ENCODE peak calls at places on chromosomes 7 and 10, in seven cellular contexts. One of them, this sample, is unnamed.

GRCh38 chr10:5095687-5096086 is 1.5 kb downstream of the AKR1C3 start:
- DNase-seq in NCI-H748 treated with DMSO at 0.1 percent for 48 hours: no peak
- DNase-seq in amniotic stem cell: no peak
- DNase-seq in GM13976: no peak
- DNase-seq in tibial artery: no peak
- DNase-seq in mesenteric fat pad: no peak
- DNase-seq in NCI-H1105 treated with DMSO at 0.1 percent for 48 hours: no peak
- DNase-seq in this sample: no peak

GRCh38 chr7:26091933-26092332 is 60.1 kb upstream of the NFE2L3 start:
- DNase-seq in NCI-H1105 treated with DMSO at 0.1 percent for 48 hours: no peak
- DNase-seq in GM13976: no peak
- DNase-seq in tibial artery: no peak
- DNase-seq in NCI-H748 treated with DMSO at 0.1 percent for 48 hours: no peak
- DNase-seq in amniotic stem cell: no peak
- DNase-seq in mesenteric fat pad: no peak
- DNase-seq in this sample: no peak

GRCh38 chr7:134770676-134771075 is 8.8 kb upstream of the CALD1 start:
- DNase-seq in NCI-H748 treated with DMSO at 0.1 percent for 48 hours: no peak
- DNase-seq in tibial artery: no peak
- DNase-seq in amniotic stem cell: no peak
- DNase-seq in GM13976: no peak
- DNase-seq in NCI-H1105 treated with DMSO at 0.1 percent for 48 hours: no peak
- DNase-seq in mesenteric fat pad: no peak
- DNase-seq in this sample: no peak

GRCh38 chr10:14163374-14164125 is 167.2 kb downstream of the FRMD4A start:
- DNase-seq in amniotic stem cell: no peak
- DNase-seq in mesenteric fat pad: no peak
- DNase-seq in tibial artery: no peak
- DNase-seq in GM13976: no peak
- DNase-seq in NCI-H1105 treated with DMSO at 0.1 percent for 48 hours: peak
- DNase-seq in NCI-H748 treated with DMSO at 0.1 percent for 48 hours: no peak
- DNase-seq in this sample: no peak

GRCh38 chr7:27180431-27181175 is 4.4 kb downstream of the HOXA11 start:
- DNase-seq in amniotic stem cell: no peak
- DNase-seq in mesenteric fat pad: peak
- DNase-seq in NCI-H748 treated with DMSO at 0.1 percent for 48 hours: no peak
- DNase-seq in GM13976: no peak
- DNase-seq in tibial artery: peak
- DNase-seq in NCI-H1105 treated with DMSO at 0.1 percent for 48 hours: no peak
- DNase-seq in this sample: no peak

GRCh38 chr10:14415676-14416307 is 85.1 kb upstream of the FRMD4A start:
- DNase-seq in NCI-H1105 treated with DMSO at 0.1 percent for 48 hours: no peak
- DNase-seq in tibial artery: no peak
- DNase-seq in GM13976: no peak
- DNase-seq in amniotic stem cell: no peak
- DNase-seq in mesenteric fat pad: no peak
- DNase-seq in NCI-H748 treated with DMSO at 0.1 percent for 48 hours: no peak
- DNase-seq in this sample: no peak

GRCh38 chr10:23351914-23352313 is 7.3 kb upstream of the C10orf67 start:
- DNase-seq in tibial artery: no peak
- DNase-seq in mesenteric fat pad: no peak
- DNase-seq in GM13976: no peak
- DNase-seq in NCI-H748 treated with DMSO at 0.1 percent for 48 hours: no peak
- DNase-seq in amniotic stem cell: no peak
- DNase-seq in NCI-H1105 treated with DMSO at 0.1 percent for 48 hours: no peak
- DNase-seq in this sample: no peak

GRCh38 chr10:104057717-104058116 is 28.0 kb downstream of the COL17A1 start:
- DNase-seq in mesenteric fat pad: no peak
- DNase-seq in amniotic stem cell: no peak
- DNase-seq in tibial artery: no peak
- DNase-seq in GM13976: no peak
- DNase-seq in NCI-H748 treated with DMSO at 0.1 percent for 48 hours: no peak
- DNase-seq in NCI-H1105 treated with DMSO at 0.1 percent for 48 hours: no peak
- DNase-seq in this sample: no peak

GRCh38 chr10:105973912-105974311 is 1190.6 kb downstream of the SORCS1 start:
- DNase-seq in amniotic stem cell: no peak
- DNase-seq in NCI-H748 treated with DMSO at 0.1 percent for 48 hours: no peak
- DNase-seq in GM13976: no peak
- DNase-seq in tibial artery: no peak
- DNase-seq in mesenteric fat pad: no peak
- DNase-seq in NCI-H1105 treated with DMSO at 0.1 percent for 48 hours: no peak
- DNase-seq in this sample: no peak

GRCh38 chr7:93176961-93177580 is 28.9 kb upstream of the SAMD9L start:
- DNase-seq in amniotic stem cell: no peak
- DNase-seq in mesenteric fat pad: no peak
- DNase-seq in NCI-H748 treated with DMSO at 0.1 percent for 48 hours: no peak
- DNase-seq in NCI-H1105 treated with DMSO at 0.1 percent for 48 hours: no peak
- DNase-seq in GM13976: no peak
- DNase-seq in tibial artery: no peak
- DNase-seq in this sample: no peak

GRCh38 chr7:100583132-100584045 is 2.5 kb downstream of the LRCH4 start:
- DNase-seq in tibial artery: peak
- DNase-seq in mesenteric fat pad: no peak
- DNase-seq in NCI-H1105 treated with DMSO at 0.1 percent for 48 hours: no peak
- DNase-seq in NCI-H748 treated with DMSO at 0.1 percent for 48 hours: no peak
- DNase-seq in amniotic stem cell: no peak
- DNase-seq in GM13976: peak
- DNase-seq in this sample: no peak

GRCh38 chr7:70143089-70144044 is 545.1 kb downstream of the AUTS2 start:
- DNase-seq in NCI-H1105 treated with DMSO at 0.1 percent for 48 hours: peak
- DNase-seq in GM13976: no peak
- DNase-seq in mesenteric fat pad: no peak
- DNase-seq in amniotic stem cell: no peak
- DNase-seq in tibial artery: no peak
- DNase-seq in NCI-H748 treated with DMSO at 0.1 percent for 48 hours: peak
- DNase-seq in this sample: no peak

GRCh38 chr7:30380294-30380693 is 95.9 kb downstream of the ZNRF2 start:
- DNase-seq in mesenteric fat pad: no peak
- DNase-seq in NCI-H748 treated with DMSO at 0.1 percent for 48 hours: no peak
- DNase-seq in amniotic stem cell: no peak
- DNase-seq in GM13976: no peak
- DNase-seq in NCI-H1105 treated with DMSO at 0.1 percent for 48 hours: no peak
- DNase-seq in tibial artery: no peak
- DNase-seq in this sample: no peak

GRCh38 chr7:1662101-1662500 is 8.0 kb upstream of the ELFN1 start:
- DNase-seq in amniotic stem cell: no peak
- DNase-seq in mesenteric fat pad: peak
- DNase-seq in NCI-H1105 treated with DMSO at 0.1 percent for 48 hours: no peak
- DNase-seq in GM13976: peak
- DNase-seq in NCI-H748 treated with DMSO at 0.1 percent for 48 hours: no peak
- DNase-seq in tibial artery: peak
- DNase-seq in this sample: no peak

GRCh38 chr7:123183431-123183830 is 16.3 kb downstream of the SLC13A1 start:
- DNase-seq in tibial artery: no peak
- DNase-seq in amniotic stem cell: no peak
- DNase-seq in NCI-H748 treated with DMSO at 0.1 percent for 48 hours: no peak
- DNase-seq in NCI-H1105 treated with DMSO at 0.1 percent for 48 hours: no peak
- DNase-seq in GM13976: no peak
- DNase-seq in mesenteric fat pad: no peak
- DNase-seq in this sample: no peak

GRCh38 chr7:74612015-74612829 is 45.3 kb upstream of the GTF2I start:
- DNase-seq in amniotic stem cell: no peak
- DNase-seq in NCI-H748 treated with DMSO at 0.1 percent for 48 hours: no peak
- DNase-seq in NCI-H1105 treated with DMSO at 0.1 percent for 48 hours: peak
- DNase-seq in GM13976: no peak
- DNase-seq in mesenteric fat pad: no peak
- DNase-seq in tibial artery: no peak
- DNase-seq in this sample: no peak

GRCh38 chr10:3042589-3042988 is 24.8 kb upstream of the PFKP start:
- DNase-seq in NCI-H1105 treated with DMSO at 0.1 percent for 48 hours: no peak
- DNase-seq in amniotic stem cell: no peak
- DNase-seq in tibial artery: no peak
- DNase-seq in mesenteric fat pad: no peak
- DNase-seq in GM13976: no peak
- DNase-seq in NCI-H748 treated with DMSO at 0.1 percent for 48 hours: no peak
- DNase-seq in this sample: no peak

GRCh38 chr7:604038-604883 is 84.6 kb upstream of the PDGFA start:
- DNase-seq in GM13976: peak
- DNase-seq in mesenteric fat pad: peak
- DNase-seq in NCI-H748 treated with DMSO at 0.1 percent for 48 hours: no peak
- DNase-seq in amniotic stem cell: peak
- DNase-seq in tibial artery: peak
- DNase-seq in NCI-H1105 treated with DMSO at 0.1 percent for 48 hours: no peak
- DNase-seq in this sample: peak

GRCh38 chr10:88728107-88728763 is 22.2 kb downstream of the LIPK start:
- DNase-seq in GM13976: peak
- DNase-seq in mesenteric fat pad: no peak
- DNase-seq in amniotic stem cell: no peak
- DNase-seq in tibial artery: no peak
- DNase-seq in NCI-H748 treated with DMSO at 0.1 percent for 48 hours: no peak
- DNase-seq in NCI-H1105 treated with DMSO at 0.1 percent for 48 hours: no peak
- DNase-seq in this sample: no peak

GRCh38 chr7:12770227-12770975 is 83.0 kb downstream of the ARL4A start:
- DNase-seq in mesenteric fat pad: no peak
- DNase-seq in tibial artery: no peak
- DNase-seq in amniotic stem cell: no peak
- DNase-seq in NCI-H748 treated with DMSO at 0.1 percent for 48 hours: no peak
- DNase-seq in GM13976: no peak
- DNase-seq in NCI-H1105 treated with DMSO at 0.1 percent for 48 hours: peak
- DNase-seq in this sample: no peak

GRCh38 chr7:20200965-20201364 is 16.2 kb downstream of the MACC1 start:
- DNase-seq in mesenteric fat pad: no peak
- DNase-seq in NCI-H748 treated with DMSO at 0.1 percent for 48 hours: no peak
- DNase-seq in GM13976: no peak
- DNase-seq in tibial artery: no peak
- DNase-seq in NCI-H1105 treated with DMSO at 0.1 percent for 48 hours: no peak
- DNase-seq in amniotic stem cell: no peak
- DNase-seq in this sample: no peak

GRCh38 chr7:112743811-112744210 is 46.4 kb downstream of the TMEM168 start:
- DNase-seq in NCI-H748 treated with DMSO at 0.1 percent for 48 hours: no peak
- DNase-seq in GM13976: no peak
- DNase-seq in mesenteric fat pad: no peak
- DNase-seq in tibial artery: no peak
- DNase-seq in NCI-H1105 treated with DMSO at 0.1 percent for 48 hours: no peak
- DNase-seq in amniotic stem cell: no peak
- DNase-seq in this sample: no peak

GRCh38 chr10:70694410-70695179 is 22.3 kb downstream of the ADAMTS14 start:
- DNase-seq in NCI-H748 treated with DMSO at 0.1 percent for 48 hours: no peak
- DNase-seq in mesenteric fat pad: no peak
- DNase-seq in tibial artery: no peak
- DNase-seq in NCI-H1105 treated with DMSO at 0.1 percent for 48 hours: no peak
- DNase-seq in amniotic stem cell: no peak
- DNase-seq in GM13976: no peak
- DNase-seq in this sample: no peak

GRCh38 chr10:3853016-3853415 is 68.0 kb upstream of the KLF6 start:
- DNase-seq in tibial artery: no peak
- DNase-seq in amniotic stem cell: no peak
- DNase-seq in GM13976: no peak
- DNase-seq in NCI-H748 treated with DMSO at 0.1 percent for 48 hours: no peak
- DNase-seq in NCI-H1105 treated with DMSO at 0.1 percent for 48 hours: no peak
- DNase-seq in mesenteric fat pad: no peak
- DNase-seq in this sample: no peak

GRCh38 chr7:50304158-50304910 is at the start of gene IKZF1:
- DNase-seq in amniotic stem cell: no peak
- DNase-seq in NCI-H748 treated with DMSO at 0.1 percent for 48 hours: no peak
- DNase-seq in mesenteric fat pad: no peak
- DNase-seq in GM13976: peak
- DNase-seq in NCI-H1105 treated with DMSO at 0.1 percent for 48 hours: no peak
- DNase-seq in tibial artery: peak
- DNase-seq in this sample: peak

This sample was measured in central memory CD8-positive, alpha-beta T cell.